ENCODE peak calls at places on chromosomes 12 and 14, in six cellular contexts. N is A549, E is sigmoid colon, P is stomach, U is K562, O is GM12878. T is an unnamed sample.

GRCh38 chr14:46250113-46250703 is 401.4 kb downstream of the RPL10L start:
- DNase-seq in P (no peak), E (no peak), O (no peak), N (peak; percentile 0), U (no peak), T (no peak)

GRCh38 chr14:103267226-103267625 is 66.8 kb upstream of the EIF5 start:
- DNase-seq in P (no peak), U (no peak), N (no peak), O (no peak), E (no peak), T (no peak)

GRCh38 chr12:98418357-98419075 is 96.9 kb upstream of the TMPO start:
- DNase-seq in E (peak; percentile 89), N (peak; percentile 55), P (peak; percentile 92), O (no peak), U (peak; percentile 50), T (peak; percentile 83)

GRCh38 chr14:64725879-64726584 is 21.8 kb downstream of the PLEKHG3 start:
- DNase-seq in O (no peak), U (no peak), P (no peak), E (peak; percentile 28), N (no peak), T (no peak)

GRCh38 chr12:42446761-42447160 is 120.8 kb downstream of the PPHLN1 start:
- DNase-seq in P (no peak), O (no peak), U (no peak), N (no peak), E (no peak), T (no peak)

GRCh38 chr14:98323850-98324249 is 948.1 kb downstream of the BCL11B start:
- DNase-seq in O (no peak), E (no peak), U (no peak), P (no peak), N (no peak), T (no peak)

GRCh38 chr14:54003064-54003463 is 46.4 kb upstream of the BMP4 start:
- DNase-seq in N (no peak), E (no peak), U (no peak), P (no peak), O (no peak), T (no peak)

GRCh38 chr12:20050166-20050565 is 318.2 kb upstream of the PDE3A start:
- DNase-seq in N (no peak), E (no peak), P (no peak), O (no peak), U (no peak), T (no peak)

GRCh38 chr14:76498536-76498935 is 122.6 kb downstream of the ESRRB start:
- DNase-seq in E (peak; percentile 39), N (no peak), P (no peak), U (no peak), O (no peak), T (no peak)

GRCh38 chr14:33671556-33671955 is 279.3 kb downstream of the EGLN3 start:
- DNase-seq in U (no peak), E (no peak), N (no peak), P (no peak), O (no peak), T (no peak)

GRCh38 chr12:3905664-3906063 is 32.5 kb upstream of the PARP11 start:
- DNase-seq in N (no peak), O (no peak), P (no peak), U (no peak), E (no peak), T (no peak)

GRCh38 chr12:124053855-124054254 is 80.8 kb downstream of the ZNF664 start:
- DNase-seq in U (no peak), O (no peak), E (peak; percentile 84), N (peak; percentile 44), P (peak; percentile 62), T (peak; percentile 73)

GRCh38 chr14:58639842-58640484 is 2.2 kb downstream of the DACT1 start:
- DNase-seq in U (no peak), N (peak; percentile 47), O (peak; percentile 36), P (no peak), E (no peak), T (no peak)

GRCh38 chr14:91934554-91935285 is 12.8 kb downstream of the FBLN5 start:
- DNase-seq in N (no peak), O (no peak), E (peak; percentile 67), P (no peak), U (no peak), T (no peak)

GRCh38 chr12:11827096-11827841 is 177.8 kb downstream of the ETV6 start:
- DNase-seq in N (no peak), O (no peak), E (peak; percentile 69), P (no peak), U (no peak), T (no peak)

GRCh38 chr14:96434040-96434439 is 42.1 kb downstream of the AK7 start:
- DNase-seq in E (no peak), P (no peak), O (no peak), U (no peak), N (no peak), T (no peak)

GRCh38 chr14:46574236-46574970 is 77.2 kb downstream of the RPL10L start:
- DNase-seq in O (no peak), P (no peak), U (no peak), E (no peak), N (no peak), T (no peak)

GRCh38 chr12:64745259-64745807 is 13.9 kb downstream of the GNS start:
- DNase-seq in U (no peak), E (no peak), O (no peak), N (no peak), P (no peak), T (no peak)

GRCh38 chr12:114499338-114499737 is 93.4 kb upstream of the TBX5 start:
- DNase-seq in U (no peak), N (no peak), E (no peak), P (no peak), O (no peak), T (no peak)

GRCh38 chr12:115000038-115000437 is 316.1 kb upstream of the TBX3 start:
- DNase-seq in O (peak; percentile 31), N (peak; percentile 24), P (no peak), U (no peak), E (no peak), T (no peak)

GRCh38 chr12:57089259-57090245 is 638 bp downstream of the NAB2 start:
- DNase-seq in O (no peak), P (peak; percentile 58), N (no peak), E (peak; percentile 92), U (peak; percentile 57), T (peak; percentile 86)

GRCh38 chr12:129083121-129083520 is 229.8 kb downstream of the GLT1D1 start:
- DNase-seq in U (no peak), P (no peak), N (no peak), O (no peak), E (no peak), T (no peak)

GRCh38 chr14:92986254-92987147 is 63.6 kb downstream of the CHGA start:
- DNase-seq in U (no peak), P (peak; percentile 72), N (peak; percentile 53), O (no peak), E (peak; percentile 83), T (peak; percentile 42)

GRCh38 chr12:57105011-57105753 is 6.0 kb downstream of the STAT6 start:
- DNase-seq in N (no peak), P (peak; percentile 17), O (no peak), U (peak; percentile 4), E (no peak), T (peak; percentile 17)

GRCh38 chr12:106252056-106252455 is 4.2 kb upstream of the CKAP4 start:
- DNase-seq in U (no peak), E (no peak), N (no peak), P (no peak), O (no peak), T (no peak)

DNA sequence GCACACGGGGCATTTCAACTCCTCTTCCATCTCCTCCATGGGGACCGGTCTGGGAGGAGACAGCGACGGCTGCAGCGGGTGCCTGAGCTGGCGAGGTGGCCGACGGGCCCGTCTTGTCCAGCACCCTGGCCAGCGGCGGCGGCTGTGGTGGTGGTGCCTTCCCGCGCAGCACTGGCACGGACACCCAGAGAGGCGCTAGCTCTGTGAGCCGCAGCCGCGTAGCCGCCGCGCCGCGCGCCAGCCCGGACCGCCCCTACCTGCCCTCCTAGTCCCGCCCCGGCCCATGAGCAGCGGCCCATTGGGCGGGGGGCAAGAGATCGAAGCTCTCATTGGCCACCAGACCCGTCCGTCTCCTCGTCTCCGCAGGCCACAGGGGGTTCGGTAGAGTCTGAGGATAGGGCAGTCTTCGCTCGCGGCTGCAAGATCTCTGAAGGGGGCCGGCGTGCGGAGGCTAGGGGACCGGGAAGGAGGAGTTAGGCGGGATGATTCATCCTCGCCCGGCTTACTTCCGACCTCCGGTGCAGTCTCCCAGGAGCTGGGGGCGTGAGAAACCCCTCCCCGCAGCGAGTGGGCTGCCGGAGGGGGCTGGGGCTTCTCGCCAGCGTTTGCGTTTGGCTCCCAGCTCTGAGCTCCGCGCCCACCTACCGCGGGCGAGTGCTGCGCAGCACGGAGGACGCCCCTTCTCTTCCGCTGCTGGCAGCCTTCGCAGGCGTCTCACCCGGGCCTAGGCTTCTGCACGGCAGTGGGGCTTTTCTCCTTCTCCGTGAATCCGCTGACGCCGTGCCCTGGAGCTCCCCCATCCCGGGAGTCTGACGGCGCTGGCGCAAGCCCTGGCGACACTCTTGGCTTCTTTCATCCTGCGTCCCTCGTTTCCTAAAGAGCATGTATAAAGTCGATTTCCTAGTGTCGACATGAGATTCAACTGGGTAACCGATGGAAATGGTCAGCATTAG is at the start of gene TRIM9:
- DNase-seq in U (peak; percentile 13), N (peak; percentile 96), E (peak; percentile 98), P (peak; percentile 89), O (peak; percentile 64), T (peak; percentile 96)
- TF ChIP-seq EP300 in U (no peak), N (no peak), E (no peak), P (no peak), O (no peak), T (no peak)

DNA sequence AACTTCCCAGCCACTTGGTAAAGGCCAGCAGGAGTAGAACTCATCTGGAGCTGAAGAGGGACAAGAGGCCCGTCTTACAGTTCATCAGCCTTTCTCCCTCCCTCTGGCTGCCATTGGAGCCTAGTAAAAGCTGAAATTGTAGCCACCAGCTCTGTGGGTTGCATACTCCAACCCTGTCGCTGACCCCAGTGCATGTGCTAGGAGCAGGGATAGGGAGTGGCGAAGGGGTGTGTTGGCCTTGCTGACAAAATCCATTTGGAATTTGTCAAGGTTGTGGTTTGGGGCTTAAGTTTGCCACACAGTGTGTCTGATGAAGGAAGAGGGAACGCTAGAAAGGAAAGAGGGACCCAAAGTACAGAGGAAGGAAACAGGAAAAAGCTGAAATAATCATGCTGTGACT is 4.0 kb upstream of the ARF3 start:
- DNase-seq in U (no peak), O (no peak), P (no peak), E (no peak), N (no peak), T (no peak)
- TF ChIP-seq POLR2A in U (no peak), O (no peak), P (no peak), E (no peak), N (no peak), T (no peak)

DNA sequence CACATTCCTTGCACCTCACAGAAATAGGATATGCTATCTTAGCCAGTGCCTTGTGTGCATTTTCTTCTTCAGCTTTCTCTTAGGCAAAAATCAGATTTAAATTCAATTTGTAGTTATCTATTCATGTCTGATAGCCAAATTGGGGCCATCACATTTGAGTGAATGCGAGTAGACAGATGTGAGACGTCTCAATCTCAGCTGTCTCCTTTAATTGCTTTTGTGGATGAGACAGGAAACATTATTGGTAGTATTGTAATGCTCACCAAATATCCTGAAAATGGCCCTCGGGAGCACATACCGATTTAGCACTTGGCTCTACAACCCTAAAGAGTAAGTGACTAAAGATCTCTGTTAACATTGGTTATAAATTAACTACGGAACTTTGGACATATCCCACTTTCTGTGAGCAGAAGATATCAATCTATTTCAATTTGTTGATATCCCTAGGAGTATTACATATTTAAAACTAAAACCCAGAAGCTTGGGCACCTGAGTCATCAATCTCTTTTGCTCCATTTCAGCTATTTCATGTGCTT is 1012.5 kb upstream of the TMEM132C start:
- DNase-seq in E (no peak), N (no peak), U (no peak), P (no peak), O (no peak), T (no peak)
- TF ChIP-seq EP300 in E (no peak), N (no peak), U (no peak), P (no peak), O (no peak), T (no peak)

GRCh38 chr12:50400638-50401382 is at the start of gene LARP4:
- DNase-seq in E (peak; percentile 97), N (peak; percentile 96), O (peak; percentile 85), P (peak; percentile 90), U (peak; percentile 94), T (peak; percentile 88)
- TF ChIP-seq POLR2A in E (peak; percentile 89), N (peak; percentile 89), O (peak; percentile 95), P (no peak), U (peak; percentile 98), T (peak; percentile 78)

T was measured in ovary.